ENCODE peak calls at places on chromosomes 16 and 17, in ten cellular contexts. Y, I, A, F, C, P, N, K, H and B are unnamed samples.

GRCh38 chr17:27413792-27414191 is 42.5 kb upstream of the KSR1 start:
- DNase-seq in Y (no peak), I (no peak), A (no peak), F (no peak), C (no peak), P (peak; percentile 34), N (no peak), K (no peak), H (no peak), B (no peak)

GRCh38 chr17:59884861-59885260 is 7.9 kb downstream of the TUBD1 start:
- DNase-seq in Y (peak; percentile 40), I (no peak), A (no peak), F (no peak), C (no peak), P (no peak), N (no peak), K (no peak), H (no peak), B (no peak)

GRCh38 chr16:80614908-80615696 is 74.3 kb downstream of the DYNLRB2 start:
- DNase-seq in Y (no peak), I (peak; percentile 6), A (peak; percentile 95), F (no peak), C (no peak), P (no peak), N (no peak), K (peak; percentile 33), H (no peak), B (no peak)

GRCh38 chr17:32495347-32496253 is 8.8 kb downstream of the CDK5R1 start:
- DNase-seq in Y (peak; percentile 76), I (no peak), A (no peak), F (no peak), C (no peak), P (no peak), N (no peak), K (no peak), H (no peak), B (no peak)

GRCh38 chr16:47574091-47575054 is 113.2 kb downstream of the PHKB start:
- DNase-seq in Y (no peak), I (no peak), A (peak; percentile 60), F (no peak), C (no peak), P (no peak), N (no peak), K (peak; percentile 31), H (no peak), B (peak; percentile 67)

GRCh38 chr17:73058022-73058421 is 34.5 kb downstream of the SLC39A11 start:
- DNase-seq in Y (no peak), I (no peak), A (no peak), F (no peak), C (no peak), P (no peak), N (no peak), K (no peak), H (no peak), B (no peak)

GRCh38 chr16:14354561-14355351 is 275.3 kb downstream of the PARN start:
- DNase-seq in Y (no peak), I (no peak), A (no peak), F (no peak), C (no peak), P (peak; percentile 15), N (no peak), K (no peak), H (peak; percentile 25), B (peak; percentile 71)

GRCh38 chr17:57718878-57719277 is 26.2 kb downstream of the CCDC182 start:
- DNase-seq in Y (no peak), I (no peak), A (no peak), F (no peak), C (no peak), P (no peak), N (no peak), K (no peak), H (no peak), B (no peak)

GRCh38 chr16:20940864-20941634 is 40.5 kb downstream of the LYRM1 start:
- DNase-seq in Y (no peak), I (no peak), A (no peak), F (no peak), C (no peak), P (peak; percentile 73), N (no peak), K (no peak), H (no peak), B (peak; percentile 51)

GRCh38 chr17:77281904-77282367 is 141.2 kb downstream of the SEC14L1 start:
- DNase-seq in Y (no peak), I (no peak), A (no peak), F (no peak), C (no peak), P (no peak), N (peak; percentile 28), K (no peak), H (no peak), B (no peak)

GRCh38 chr17:9150407-9151090 is 129.2 kb downstream of the NTN1 start:
- DNase-seq in Y (peak; percentile 74), I (no peak), A (no peak), F (no peak), C (peak; percentile 88), P (no peak), N (no peak), K (no peak), H (no peak), B (no peak)

GRCh38 chr16:79801550-79802090 is 201.1 kb upstream of the MAF start:
- DNase-seq in Y (no peak), I (no peak), A (no peak), F (no peak), C (no peak), P (no peak), N (no peak), K (no peak), H (no peak), B (no peak)

GRCh38 chr16:5465714-5466113 is 368.1 kb upstream of the EEF2KMT start:
- DNase-seq in Y (no peak), I (no peak), A (no peak), F (no peak), C (no peak), P (no peak), N (no peak), K (no peak), H (no peak), B (no peak)

GRCh38 chr17:81417049-81417878 is 22.0 kb downstream of the BAHCC1 start:
- DNase-seq in Y (peak; percentile 95), I (no peak), A (peak; percentile 58), F (no peak), C (no peak), P (no peak), N (no peak), K (peak; percentile 74), H (no peak), B (no peak)

GRCh38 chr16:49936791-49937190 is 80.9 kb upstream of the ZNF423 start:
- DNase-seq in Y (no peak), I (no peak), A (no peak), F (no peak), C (no peak), P (no peak), N (no peak), K (no peak), H (no peak), B (no peak)

GRCh38 chr17:64174686-64175456 is 44.9 kb upstream of the ERN1 start:
- DNase-seq in Y (peak; percentile 72), I (no peak), A (peak; percentile 66), F (no peak), C (no peak), P (peak; percentile 58), N (no peak), K (peak; percentile 80), H (no peak), B (no peak)

GRCh38 chr17:37701424-37702020 is 43.3 kb downstream of the HNF1B start:
- DNase-seq in Y (no peak), I (peak; percentile 18), A (peak; percentile 25), F (no peak), C (no peak), P (peak; percentile 78), N (peak; percentile 77), K (no peak), H (peak; percentile 40), B (peak; percentile 68)

GRCh38 chr17:14553847-14554246 is 253.0 kb downstream of the HS3ST3B1 start:
- DNase-seq in Y (no peak), I (no peak), A (no peak), F (no peak), C (no peak), P (no peak), N (no peak), K (no peak), H (no peak), B (no peak)

GRCh38 chr17:60006160-60006559 is 41.6 kb upstream of the RNFT1 start:
- DNase-seq in Y (no peak), I (no peak), A (no peak), F (no peak), C (no peak), P (no peak), N (no peak), K (no peak), H (no peak), B (no peak)

GRCh38 chr17:49523706-49524472 is 28.8 kb downstream of the NGFR start:
- DNase-seq in Y (peak; percentile 62), I (no peak), A (peak; percentile 49), F (no peak), C (no peak), P (no peak), N (no peak), K (no peak), H (no peak), B (peak; percentile 77)

GRCh38 chr16:49821614-49822282 is 34.2 kb downstream of the ZNF423 start:
- DNase-seq in Y (no peak), I (no peak), A (no peak), F (no peak), C (no peak), P (no peak), N (no peak), K (no peak), H (no peak), B (no peak)

GRCh38 chr16:2337431-2338296 is 2.9 kb downstream of the ABCA3 start:
- DNase-seq in Y (no peak), I (no peak), A (no peak), F (no peak), C (peak; percentile 69), P (no peak), N (no peak), K (no peak), H (no peak), B (no peak)

GRCh38 chr16:23803591-23804123 is 32.1 kb upstream of the PRKCB start:
- DNase-seq in Y (no peak), I (peak; percentile 57), A (peak; percentile 52), F (peak; percentile 40), C (no peak), P (peak; percentile 76), N (no peak), K (no peak), H (peak; percentile 60), B (peak; percentile 78)